ENCODE peak calls at places on chromosomes 5 and 9, in ten cellular contexts. K, P, E, Q, S, Z, B, I, M and H are unnamed samples.

GRCh38 chr9:89759563-89759962 is 154.8 kb downstream of the GADD45G start:
- DNase-seq in K (no peak), P (no peak), E (no peak), Q (no peak), S (no peak), Z (no peak), B (no peak), I (no peak), M (no peak), H (no peak)

GRCh38 chr9:106653111-106653697 is 209.8 kb upstream of the ZNF462 start:
- DNase-seq in K (peak), P (peak), E (no peak), Q (no peak), S (no peak), Z (no peak), B (no peak), I (peak), M (no peak), H (no peak)

GRCh38 chr5:89246252-89246651 is 363.3 kb upstream of the MEF2C start:
- DNase-seq in K (no peak), P (peak), E (no peak), Q (no peak), S (no peak), Z (no peak), B (no peak), I (peak), M (no peak), H (no peak)

GRCh38 chr5:96149546-96149945 is 187.9 kb upstream of the ELL2 start:
- DNase-seq in K (peak), P (no peak), E (no peak), Q (no peak), S (no peak), Z (no peak), B (no peak), I (peak), M (no peak), H (no peak)

GRCh38 chr5:125408582-125409069 is 662.2 kb upstream of the ZNF608 start:
- DNase-seq in K (peak), P (peak), E (no peak), Q (peak), S (no peak), Z (no peak), B (no peak), I (peak), M (no peak), H (no peak)

GRCh38 chr5:79237735-79238560 is 2.0 kb downstream of the JMY start:
- DNase-seq in K (no peak), P (no peak), E (no peak), Q (peak), S (no peak), Z (no peak), B (no peak), I (no peak), M (no peak), H (no peak)

GRCh38 chr9:92657296-92658094 is 12.4 kb downstream of the IPPK start:
- DNase-seq in K (no peak), P (peak), E (no peak), Q (no peak), S (no peak), Z (no peak), B (no peak), I (no peak), M (no peak), H (no peak)

GRCh38 chr5:178793156-178793555 is 62.7 kb upstream of the ZNF354A start:
- DNase-seq in K (no peak), P (no peak), E (peak), Q (no peak), S (no peak), Z (no peak), B (peak), I (no peak), M (no peak), H (peak)

GRCh38 chr5:106691701-106692100 is 979.0 kb downstream of the EFNA5 start:
- DNase-seq in K (no peak), P (no peak), E (no peak), Q (no peak), S (no peak), Z (no peak), B (no peak), I (no peak), M (no peak), H (no peak)

GRCh38 chr9:104575451-104575850 is 6.5 kb downstream of the OR13C8 start:
- DNase-seq in K (no peak), P (peak), E (no peak), Q (no peak), S (no peak), Z (no peak), B (no peak), I (no peak), M (no peak), H (no peak)

GRCh38 chr9:87381050-87381711 is 116.5 kb upstream of the DAPK1 start:
- DNase-seq in K (peak), P (peak), E (no peak), Q (no peak), S (no peak), Z (no peak), B (no peak), I (peak), M (no peak), H (no peak)

GRCh38 chr9:104240890-104241289 is 146.8 kb downstream of the SMC2 start:
- DNase-seq in K (no peak), P (no peak), E (no peak), Q (no peak), S (no peak), Z (no peak), B (no peak), I (no peak), M (no peak), H (no peak)

DNA sequence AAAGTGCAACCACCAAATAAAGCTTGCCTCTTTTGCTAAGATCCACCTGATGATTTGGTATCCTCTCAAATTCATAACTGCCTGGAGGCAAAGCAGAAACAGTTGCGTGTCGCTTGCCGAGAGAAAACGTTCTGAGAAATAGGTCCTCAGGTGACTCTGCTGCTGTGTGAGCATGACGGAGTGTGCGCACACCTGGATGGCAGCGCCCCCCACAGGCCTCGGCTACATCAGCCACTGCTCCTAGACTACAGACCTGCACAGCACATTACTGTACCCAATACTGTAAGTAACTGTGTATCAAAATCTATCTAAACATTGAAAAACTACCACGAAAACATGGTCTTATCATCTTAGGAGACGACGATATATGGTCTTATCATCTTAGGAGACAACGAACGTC is 87.4 kb downstream of the CAMSAP1 start:
- DNase-seq in K (no peak), P (no peak), E (no peak), Q (no peak), S (no peak), Z (no peak), B (no peak), I (no peak), M (no peak), H (no peak)
- TF ChIP-seq CTCF in K (no peak), P (no peak), E (peak), Q (no peak), S (no peak), Z (no peak), B (no peak), I (peak), M (no peak), H (no peak)

GRCh38 chr5:111151998-111152397 is 59.9 kb downstream of the WDR36 start:
- DNase-seq in K (no peak), P (no peak), E (no peak), Q (no peak), S (no peak), Z (no peak), B (no peak), I (no peak), M (no peak), H (no peak)
- TF ChIP-seq CTCF in K (no peak), P (no peak), E (no peak), Q (no peak), S (no peak), Z (no peak), B (no peak), I (no peak), M (no peak), H (no peak)

DNA sequence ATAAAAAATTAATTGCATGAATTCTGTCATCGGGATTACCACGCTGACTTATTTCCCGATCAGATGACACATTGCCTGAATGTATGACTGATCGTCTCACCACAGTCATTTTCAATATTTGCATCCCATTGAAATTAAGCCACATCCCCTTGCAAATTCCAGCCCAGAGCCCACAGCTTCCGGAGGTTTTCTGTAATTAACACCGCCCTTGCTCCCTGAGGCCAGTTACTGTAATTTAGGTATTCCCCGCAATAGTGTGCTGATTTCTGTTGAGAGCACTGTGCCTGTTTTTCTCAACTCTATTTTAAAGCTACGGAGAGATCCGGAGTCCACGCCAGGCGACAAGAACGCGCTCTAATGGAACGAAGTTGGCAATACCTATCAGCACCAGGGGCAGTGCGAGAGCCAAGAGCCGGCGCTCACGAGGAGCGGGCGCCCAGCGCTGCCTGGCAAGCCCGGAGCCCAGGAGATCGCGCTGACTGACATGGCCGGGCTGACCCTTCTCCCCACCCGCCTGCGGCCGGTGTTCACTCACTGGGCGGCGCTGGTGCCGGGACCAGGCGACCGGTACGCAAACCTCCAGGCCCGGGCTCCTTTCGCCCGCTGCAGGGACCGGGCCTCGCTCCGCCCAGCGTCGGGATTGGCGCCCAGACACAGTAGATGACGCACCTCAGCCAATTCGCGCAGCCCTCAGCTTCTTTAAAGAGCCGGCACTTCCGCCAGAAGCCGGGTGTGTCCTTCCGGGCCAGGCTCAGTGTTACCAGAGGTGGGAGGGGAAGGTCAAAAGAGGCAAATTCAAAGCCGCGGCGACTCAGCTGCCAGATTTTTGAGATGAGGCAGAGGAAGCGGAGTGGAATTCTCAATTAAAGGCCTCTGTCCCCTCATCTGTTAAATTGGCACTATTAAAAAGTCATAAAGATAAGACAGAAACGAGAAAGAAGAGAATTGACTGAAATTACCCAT is at the start of gene PLGRKT:
- DNase-seq in K (peak), P (peak), E (peak), Q (peak), S (peak), Z (peak), B (peak), I (peak), M (peak), H (peak)
- TF ChIP-seq CTCF in K (peak), P (no peak), E (peak), Q (peak), S (peak), Z (peak), B (peak), I (peak), M (peak), H (no peak)

GRCh38 chr9:5264219-5264595 is 33.0 kb downstream of the INSL4 start:
- DNase-seq in K (no peak), P (no peak), E (no peak), Q (no peak), S (no peak), Z (no peak), B (no peak), I (no peak), M (no peak), H (no peak)

GRCh38 chr9:5265939-5266338 is 34.7 kb downstream of the INSL4 start:
- DNase-seq in K (no peak), P (no peak), E (peak), Q (no peak), S (no peak), Z (no peak), B (no peak), I (no peak), M (no peak), H (no peak)

GRCh38 chr9:5269249-5269715 is 35.2 kb downstream of the RLN2 start:
- DNase-seq in K (peak), P (no peak), E (no peak), Q (no peak), S (no peak), Z (no peak), B (no peak), I (peak), M (no peak), H (no peak)

DNA sequence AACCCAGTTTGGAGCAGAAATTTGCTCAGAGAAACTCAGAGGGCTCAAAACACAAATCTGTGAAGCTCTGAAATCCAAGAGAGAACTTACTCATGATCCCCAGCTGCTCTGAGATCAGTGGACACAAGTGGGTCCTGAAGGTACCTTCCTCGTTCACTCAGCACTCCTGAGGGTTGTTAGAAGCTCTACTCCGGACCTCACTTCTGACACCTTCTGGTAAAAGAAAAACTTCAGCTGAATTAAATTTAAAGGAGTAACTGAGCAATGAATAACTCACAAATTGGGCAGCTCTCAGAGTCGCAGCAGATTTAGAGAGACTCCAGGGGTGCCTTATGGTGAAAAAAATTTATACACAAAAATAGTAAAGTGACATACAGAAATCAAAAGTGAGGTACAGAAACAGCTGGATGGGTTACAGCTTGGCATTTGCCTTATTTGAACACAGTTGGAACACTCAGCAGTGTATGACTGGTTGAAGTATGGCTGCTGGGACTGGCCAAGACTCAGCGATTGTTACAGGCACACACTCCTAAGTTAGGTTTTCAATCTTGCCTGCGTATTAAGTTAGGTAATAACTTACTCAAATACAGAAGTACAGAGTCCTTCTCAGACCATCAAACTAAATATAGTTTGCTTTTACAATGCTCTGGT is 32.5 kb downstream of the INSL4 start:
- DNase-seq in K (peak), P (peak), E (no peak), Q (peak), S (peak), Z (no peak), B (peak), I (peak), M (no peak), H (no peak)
- TF ChIP-seq CTCF in K (no peak), P (peak), E (peak), Q (no peak), S (no peak), Z (peak), B (peak), I (peak), M (peak), H (no peak)

DNA sequence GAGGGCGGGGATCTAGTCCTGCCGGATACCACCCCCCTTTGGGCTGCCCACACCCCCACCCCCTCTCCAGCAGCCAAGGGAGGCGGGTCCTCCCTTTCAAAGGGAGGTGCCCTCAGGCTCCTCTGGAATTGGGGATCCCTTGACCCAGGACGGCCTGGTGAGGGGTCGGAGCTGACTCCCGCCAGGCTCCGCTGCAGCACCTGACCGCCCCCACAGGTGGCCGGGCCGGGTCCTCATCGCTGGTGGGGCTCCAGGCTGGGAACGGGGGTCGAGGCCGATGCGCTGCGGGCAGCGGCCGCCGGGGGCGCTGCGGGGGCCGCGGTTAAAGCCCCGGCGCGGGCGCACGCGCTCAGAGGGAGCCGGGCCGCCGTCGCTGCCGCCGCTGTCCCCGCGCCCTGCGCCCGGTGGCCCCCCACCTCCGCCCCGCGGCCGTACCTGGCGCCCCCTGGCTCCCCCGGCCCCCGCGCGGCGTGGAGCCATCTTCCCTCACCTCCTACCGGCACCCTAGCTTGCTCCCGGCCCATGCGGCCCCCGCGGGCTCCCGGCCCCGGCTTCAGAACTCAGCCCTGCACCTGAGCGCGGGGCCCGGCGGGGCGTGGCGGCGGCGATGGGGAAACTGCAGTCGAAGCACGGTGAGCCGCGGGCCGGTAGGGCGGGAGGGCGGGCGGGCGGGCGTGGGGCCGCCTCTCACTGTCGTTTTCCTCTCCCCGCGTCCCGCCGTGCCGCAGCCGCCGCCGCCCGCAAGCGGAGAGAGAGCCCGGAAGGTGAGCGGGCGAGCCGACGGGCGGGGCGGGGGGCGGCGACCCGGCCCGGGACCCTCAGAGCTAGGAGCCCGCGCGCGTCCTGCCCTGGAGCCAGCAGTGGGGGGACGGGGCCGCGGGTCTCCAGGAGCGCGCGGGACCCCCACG is at the start of gene NKD2:
- DNase-seq in K (no peak), P (no peak), E (no peak), Q (peak), S (peak), Z (peak), B (peak), I (no peak), M (peak), H (peak)
- TF ChIP-seq CTCF in K (peak), P (no peak), E (peak), Q (peak), S (peak), Z (peak), B (peak), I (no peak), M (peak), H (peak)

DNA sequence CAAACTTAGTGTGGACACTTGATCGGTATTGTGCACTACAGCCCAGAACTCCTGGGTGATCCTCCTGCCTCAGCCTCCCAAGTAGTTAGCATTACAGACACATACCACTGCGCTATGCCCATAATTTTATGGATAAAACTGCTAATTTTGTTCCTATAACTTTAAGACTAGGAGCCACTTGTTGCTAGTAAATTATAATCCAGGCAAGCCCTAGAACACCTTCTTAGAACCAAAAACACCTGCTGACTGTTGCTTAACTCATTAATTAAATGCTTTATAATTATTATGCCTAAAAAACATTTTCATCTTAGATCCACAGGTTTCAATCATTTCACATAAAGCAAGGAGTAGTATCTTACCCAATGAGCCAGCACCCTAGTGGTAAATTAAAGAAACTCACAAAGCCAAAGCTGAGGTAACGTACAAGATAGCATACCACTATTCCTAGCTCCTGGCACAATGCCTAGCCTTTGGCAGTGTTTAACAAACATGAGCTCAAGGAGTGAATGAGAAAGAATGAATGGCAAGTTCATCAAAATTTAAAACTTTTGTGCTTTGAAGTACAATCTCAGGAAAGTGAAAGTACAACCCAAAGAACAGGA is 5.4 kb downstream of the MRPS27 start:
- DNase-seq in K (peak), P (peak), E (no peak), Q (no peak), S (peak), Z (no peak), B (peak), I (peak), M (no peak), H (no peak)
- TF ChIP-seq CTCF in K (no peak), P (peak), E (peak), Q (no peak), S (no peak), Z (no peak), B (peak), I (peak), M (no peak), H (no peak)